ENCODE peak calls at places on chromosomes 13 and 19, in four cellular contexts. I, B, S and L are unnamed samples.
A peak's percentile ranks its signal among the peaks of the same experiment; 100 is the strongest.

GRCh38 chr13:97459215-97459772 is 25.3 kb downstream of the RAP2A start:
- DNase-seq in I (no peak), B (no peak), S (no peak), L (no peak)

GRCh38 chr13:112968910-112969691 is at the start of gene MCF2L:
- DNase-seq in I (peak; percentile 55), B (peak; percentile 48), S (no peak), L (no peak)

GRCh38 chr13:36551445-36551844 is 119.2 kb downstream of the CCNA1 start:
- DNase-seq in I (no peak), B (no peak), S (no peak), L (no peak)

GRCh38 chr19:5040544-5041167 is 71.7 kb downstream of the KDM4B start:
- DNase-seq in I (no peak), B (no peak), S (no peak), L (no peak)

GRCh38 chr13:44974056-44974798 is 15.0 kb downstream of the NUFIP1 start:
- DNase-seq in I (no peak), B (no peak), S (no peak), L (no peak)

GRCh38 chr13:99467764-99468163 is 33.5 kb upstream of the TM9SF2 start:
- DNase-seq in I (no peak), B (no peak), S (no peak), L (no peak)

GRCh38 chr13:95438297-95438696 is 114.2 kb upstream of the CLDN10 start:
- DNase-seq in I (no peak), B (no peak), S (peak; percentile 25), L (no peak)

GRCh38 chr19:2408247-2408646 is 19.1 kb downstream of the TIMM13 start:
- DNase-seq in I (no peak), B (no peak), S (no peak), L (no peak)

GRCh38 chr19:33175886-33176669 is 18.1 kb upstream of the LRP3 start:
- DNase-seq in I (no peak), B (no peak), S (peak; percentile 34), L (no peak)

GRCh38 chr19:1826557-1827521 is 14.8 kb upstream of the ATP8B3 start:
- DNase-seq in I (no peak), B (no peak), S (peak; percentile 86), L (no peak)

GRCh38 chr13:91302070-91302469 is 45.4 kb upstream of the MIR17HG start:
- DNase-seq in I (no peak), B (no peak), S (no peak), L (no peak)

GRCh38 chr19:39474139-39474620 is 6.5 kb upstream of the TIMM50 start:
- DNase-seq in I (peak; percentile 50), B (no peak), S (peak; percentile 72), L (no peak)

GRCh38 chr19:17931532-17932191 is 1.2 kb upstream of the CCDC124 start:
- DNase-seq in I (no peak), B (no peak), S (peak; percentile 32), L (no peak)

GRCh38 chr13:43113603-43114002 is 90.2 kb downstream of the DNAJC15 start:
- DNase-seq in I (no peak), B (no peak), S (no peak), L (no peak)

GRCh38 chr19:9792191-9793050 is 23.9 kb upstream of the ZNF846 start:
- DNase-seq in I (peak; percentile 97), B (peak; percentile 96), S (peak; percentile 93), L (peak; percentile 61)

GRCh38 chr19:7426986-7427385 is 61.8 kb downstream of the PEX11G start:
- DNase-seq in I (no peak), B (no peak), S (no peak), L (no peak)

GRCh38 chr13:99905814-99906213 is 65.8 kb downstream of the ZIC5 start:
- DNase-seq in I (no peak), B (no peak), S (no peak), L (no peak)

GRCh38 chr19:29429581-29429980 is 96.2 kb upstream of the VSTM2B start:
- DNase-seq in I (no peak), B (no peak), S (no peak), L (no peak)

GRCh38 chr13:27122036-27122435 is 49.6 kb downstream of the USP12 start:
- DNase-seq in I (no peak), B (no peak), S (no peak), L (no peak)

GRCh38 chr19:33241530-33242101 is 16.0 kb upstream of the SLC7A10 start:
- DNase-seq in I (peak; percentile 33), B (no peak), S (peak; percentile 36), L (no peak)

GRCh38 chr19:49786432-49786831 is 19.6 kb downstream of the AP2A1 start:
- DNase-seq in I (no peak), B (no peak), S (peak; percentile 37), L (no peak)

GRCh38 chr19:4124638-4125037 is 716 bp upstream of the MAP2K2 start:
- DNase-seq in I (no peak), B (no peak), S (no peak), L (no peak)

GRCh38 chr19:18536475-18536874 is 6.9 kb downstream of the FKBP8 start:
- DNase-seq in I (no peak), B (no peak), S (no peak), L (no peak)

GRCh38 chr19:34336781-34337271 is 28.2 kb upstream of the GPI start:
- DNase-seq in I (no peak), B (no peak), S (no peak), L (no peak)

GRCh38 chr19:18650468-18651001 is 13.7 kb downstream of the KLHL26 start:
- DNase-seq in I (peak; percentile 55), B (no peak), S (no peak), L (no peak)

GRCh38 chr19:52277471-52277870 is 8.1 kb downstream of the ZNF766 start:
- DNase-seq in I (no peak), B (no peak), S (no peak), L (no peak)

GRCh38 chr19:15452111-15453047 is 2.6 kb upstream of the WIZ start:
- DNase-seq in I (peak; percentile 89), B (peak; percentile 90), S (peak; percentile 99), L (no peak)

GRCh38 chr19:15448778-15449619 is 757 bp downstream of the WIZ start:
- DNase-seq in I (no peak), B (no peak), S (no peak), L (no peak)

GRCh38 chr19:15448014-15448777 is 1.6 kb downstream of the WIZ start:
- DNase-seq in I (no peak), B (no peak), S (no peak), L (no peak)

GRCh38 chr19:15450528-15450890 is 753 bp upstream of the WIZ start:
- DNase-seq in I (no peak), B (no peak), S (no peak), L (no peak)

DNA sequence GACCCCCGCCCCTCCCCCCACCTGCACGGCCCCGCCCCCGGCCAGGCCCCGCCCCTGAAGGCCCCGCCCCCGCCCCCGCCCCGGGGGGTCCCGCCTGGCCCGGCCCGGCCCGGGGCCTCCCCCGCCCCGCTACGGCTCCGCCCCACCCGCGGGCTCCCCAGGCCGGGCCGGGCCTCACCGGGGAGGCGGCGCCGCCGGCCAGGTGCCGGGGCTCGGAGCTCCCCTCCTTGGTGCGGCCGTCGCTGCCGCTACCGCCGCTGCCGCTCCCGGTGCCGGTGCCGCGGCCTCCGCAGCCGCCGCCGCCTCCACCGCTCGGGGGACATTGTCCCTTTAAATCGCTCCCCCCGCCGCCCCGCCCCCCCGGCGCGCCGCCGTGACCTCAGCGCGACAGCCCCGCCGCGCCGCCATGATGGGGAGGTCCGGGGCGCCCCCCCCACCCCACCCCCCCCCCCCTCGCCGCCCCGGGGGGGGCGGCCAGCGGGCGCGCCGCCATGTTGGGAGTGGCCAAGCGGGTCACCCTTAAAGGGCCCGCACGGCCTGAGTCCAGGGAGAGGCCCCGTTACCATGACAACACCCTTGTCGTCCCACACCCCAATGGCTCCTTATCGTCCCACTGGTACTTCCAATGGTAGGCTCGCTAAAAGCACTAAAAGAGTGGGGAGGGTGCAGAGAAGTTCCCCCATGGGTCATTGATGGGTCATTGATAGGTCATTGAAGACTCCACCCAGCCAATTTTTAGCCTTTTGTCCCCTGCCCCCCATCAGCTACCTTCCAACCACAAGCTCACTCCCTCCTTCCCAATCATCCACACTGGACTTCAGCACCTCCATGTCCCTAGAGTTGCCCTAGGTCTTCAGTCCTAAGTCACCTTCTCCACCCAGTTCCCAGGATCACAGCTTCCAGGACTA is at the start of gene WIZ:
- DNase-seq in I (peak; percentile 91), B (peak; percentile 86), S (peak; percentile 94), L (no peak)
- TF ChIP-seq POLR2AphosphoS5 in I (peak; percentile 31), B (no peak), S (no peak), L (no peak)

GRCh38 chr13:33637978-33638743 is 179.8 kb upstream of the RFC3 start:
- DNase-seq in I (no peak), B (no peak), S (no peak), L (no peak)
- H3K4me1 ChIP-seq in I (no peaks in the 10 kb centered on the region), B (no peaks in the 10 kb centered on the region), S (no peaks in the 10 kb centered on the region), L (no peaks in the 10 kb centered on the region)

GRCh38 chr13:32538621-32539246 is at the start of gene N4BP2L2:
- DNase-seq in I (peak; percentile 94), B (peak; percentile 90), S (peak; percentile 82), L (peak; percentile 83)
- TF ChIP-seq CTCF in I (no peak), B (no peak), S (peak; percentile 58), L (peak; percentile 23)

DNA sequence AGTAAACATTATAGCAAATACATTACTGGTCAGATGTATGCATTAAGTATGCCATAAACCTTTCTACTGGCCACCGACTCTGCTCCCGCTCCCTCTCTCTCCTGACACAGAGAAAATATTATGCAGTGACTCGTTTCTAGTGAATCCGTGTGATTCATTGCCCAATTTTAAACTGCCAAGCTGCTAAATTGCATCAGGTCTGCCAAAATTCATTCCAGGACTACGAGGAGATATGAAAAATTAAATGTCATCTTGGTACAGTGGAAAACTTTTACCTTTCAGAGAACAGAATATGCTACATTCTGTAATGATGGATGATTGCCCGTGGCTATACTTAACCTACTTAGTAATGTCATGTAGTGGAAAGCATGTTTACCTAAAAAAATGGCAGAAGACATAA is 368.8 kb upstream of the TSHZ3 start:
- DNase-seq in I (no peak), B (no peak), S (no peak), L (no peak)
- TF ChIP-seq POLR2AphosphoS5 in I (no peak), B (no peak), S (no peak), L (no peak)

GRCh38 chr19:14127929-14128509 is 8.4 kb downstream of the ASF1B start:
- DNase-seq in I (no peak), B (no peak), S (no peak), L (no peak)

GRCh38 chr19:14122924-14123323 is 5.4 kb upstream of the PRKACA start:
- DNase-seq in I (no peak), B (no peak), S (no peak), L (no peak)

GRCh38 chr19:14127176-14127575 is 9.2 kb downstream of the ASF1B start:
- DNase-seq in I (no peak), B (no peak), S (no peak), L (no peak)
- H3K4me1 ChIP-seq in I (no peaks in the 10 kb centered on the region), B (no peaks in the 10 kb centered on the region), S (no peaks in the 10 kb centered on the region), L (no peaks in the 10 kb centered on the region)

DNA sequence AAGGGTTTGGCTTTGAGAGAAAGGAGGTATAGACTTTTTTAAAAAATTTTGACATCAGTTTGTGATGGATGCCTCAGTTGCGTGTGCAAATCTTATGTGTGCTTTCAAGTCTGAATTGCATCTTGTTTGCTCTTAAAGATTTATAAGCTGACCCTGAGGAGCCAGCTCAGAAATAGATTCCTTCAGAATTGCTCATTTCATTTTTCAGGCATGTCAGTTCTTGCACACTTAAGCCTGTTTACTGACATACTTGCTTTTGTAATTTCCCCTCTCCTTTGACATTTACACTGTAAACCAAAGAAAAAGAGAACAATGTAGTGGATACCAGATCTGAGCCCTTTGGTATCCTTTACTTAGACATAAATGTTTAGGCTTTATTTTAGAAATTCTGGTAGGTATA is 87.6 kb downstream of the RNF17 start:
- DNase-seq in I (no peak), B (no peak), S (no peak), L (no peak)
- TF ChIP-seq CTCF in I (no peak), B (no peak), S (no peak), L (no peak)

GRCh38 chr13:42047561-42048322 is 706 bp upstream of the DGKH start:
- DNase-seq in I (peak; percentile 76), B (peak; percentile 54), S (peak; percentile 47), L (no peak)
- TF ChIP-seq POLR2AphosphoS5 in I (peak; percentile 79), B (no peak), S (no peak), L (no peak)